ENCODE peak calls at places on chromosomes 13 and 19, in nine cellular contexts. W is AG10803; F is AML-193; E is NCI-H1092 treated with DMSO at 0.1 percent for 48 hours; U is activated T-cell treated with anti-CD3 and anti-CD28 coated beads, Interleukin-2, amount 50 U/mL, for 24 hours; Z is activated CD4-positive, alpha-beta T cell treated with anti-CD3 and anti-CD28 coated beads, Interleukin-2, amount 10 ng/mL, durations not matched to agents 7 days and 5 days; C is stromal cell of bone marrow; Y is lower lobe of right lung; A is kidney tubule cell. R is an unnamed sample.

GRCh38 chr13:30877335-30877734 is 28.7 kb upstream of the MEDAG start:
- DNase-seq in W (peak; percentile 78), F (no peak), E (no peak), U (no peak), Z (no peak), C (peak; percentile 67), Y (no peak), A (no peak), R (no peak)

GRCh38 chr13:72437458-72437857 is 290.0 kb downstream of the MZT1 start:
- DNase-seq in W (peak; percentile 46), F (no peak), E (no peak), U (no peak), Z (no peak), C (peak; percentile 48), Y (no peak), A (peak; percentile 97), R (peak; percentile 82)

GRCh38 chr19:43754312-43754561 is 525 bp downstream of the SMG9 start:
- DNase-seq in W (no peak), F (no peak), E (no peak), U (no peak), Z (no peak), C (no peak), Y (no peak), A (no peak), R (no peak)

GRCh38 chr19:3357731-3358391 is 8.5 kb upstream of the NFIC start:
- DNase-seq in W (no peak), F (no peak), E (no peak), U (peak; percentile 48), Z (no peak), C (no peak), Y (no peak), A (no peak), R (no peak)

GRCh38 chr19:57664269-57665127 is 4.2 kb upstream of the ZSCAN4 start:
- DNase-seq in W (peak; percentile 50), F (no peak), E (peak; percentile 21), U (peak; percentile 29), Z (no peak), C (peak; percentile 36), Y (peak; percentile 50), A (peak; percentile 38), R (no peak)

GRCh38 chr13:46160474-46161066 is 21.4 kb downstream of the LCP1 start:
- DNase-seq in W (peak; percentile 64), F (peak; percentile 71), E (peak; percentile 19), U (no peak), Z (peak; percentile 66), C (peak; percentile 39), Y (no peak), A (peak; percentile 69), R (peak; percentile 40)

GRCh38 chr19:40523322-40524047 is 53.2 kb upstream of the SHKBP1 start:
- DNase-seq in W (peak; percentile 49), F (peak; percentile 68), E (peak; percentile 41), U (peak; percentile 57), Z (peak; percentile 56), C (no peak), Y (peak; percentile 73), A (peak; percentile 80), R (peak; percentile 37)

GRCh38 chr19:49272204-49272603 is 52.8 kb downstream of the SLC6A16 start:
- DNase-seq in W (peak; percentile 27), F (no peak), E (no peak), U (no peak), Z (no peak), C (peak; percentile 33), Y (no peak), A (peak; percentile 42), R (no peak)

GRCh38 chr13:97226013-97226412 is 3.9 kb downstream of the MBNL2 start:
- DNase-seq in W (no peak), F (no peak), E (peak; percentile 46), U (no peak), Z (no peak), C (no peak), Y (no peak), A (no peak), R (no peak)

GRCh38 chr13:112983428-112984196 is 14.6 kb downstream of the MCF2L start:
- DNase-seq in W (no peak), F (no peak), E (no peak), U (no peak), Z (no peak), C (no peak), Y (no peak), A (no peak), R (no peak)

GRCh38 chr13:109529964-109530363 is 256.4 kb downstream of the IRS2 start:
- DNase-seq in W (no peak), F (no peak), E (no peak), U (no peak), Z (no peak), C (no peak), Y (no peak), A (no peak), R (no peak)

GRCh38 chr13:34942732-34943674 is 933 bp downstream of the NBEA start:
- DNase-seq in W (no peak), F (no peak), E (peak; percentile 61), U (peak; percentile 39), Z (peak; percentile 12), C (no peak), Y (peak; percentile 58), A (peak; percentile 43), R (no peak)

GRCh38 chr19:35211545-35212230 is 16.9 kb downstream of the FAM187B start:
- DNase-seq in W (no peak), F (peak; percentile 46), E (no peak), U (peak; percentile 64), Z (peak; percentile 89), C (no peak), Y (peak; percentile 70), A (no peak), R (no peak)

GRCh38 chr19:13839938-13840750 is 36.8 kb upstream of the NANOS3 start:
- DNase-seq in W (peak; percentile 61), F (peak; percentile 42), E (no peak), U (peak; percentile 68), Z (peak; percentile 29), C (no peak), Y (peak; percentile 81), A (peak; percentile 86), R (peak; percentile 91)

GRCh38 chr19:16301999-16302694 is 22.5 kb upstream of the KLF2 start:
- DNase-seq in W (peak; percentile 27), F (no peak), E (no peak), U (no peak), Z (no peak), C (no peak), Y (no peak), A (peak; percentile 83), R (peak; percentile 81)

GRCh38 chr13:59300347-59301165 is 863.2 kb downstream of the DIAPH3 start:
- DNase-seq in W (no peak), F (no peak), E (no peak), U (no peak), Z (no peak), C (no peak), Y (no peak), A (no peak), R (no peak)

R was measured in RCC 7860.